ENCODE peak calls at places on chromosomes 6 and 20, in eight cellular contexts. One of them, this sample, is unnamed.
A peak's percentile ranks its signal among the peaks of the same experiment; 100 is the strongest.

GRCh38 chr20:39269493-39270217 is 307.5 kb downstream of the DHX35 start:
- DNase-seq in PC-3: no peak
- DNase-seq in heart right ventricle: no peak
- DNase-seq in dorsolateral prefrontal cortex: no peak
- DNase-seq in suprapubic skin: no peak
- DNase-seq in esophagus squamous epithelium: no peak
- DNase-seq in CD8-positive, alpha-beta T cell: no peak
- DNase-seq in cardiac muscle cell: no peak
- DNase-seq in this sample: no peak

GRCh38 chr6:107576852-107577251 is 86.9 kb downstream of the SOBP start:
- DNase-seq in PC-3: peak; percentile 13
- DNase-seq in heart right ventricle: no peak
- DNase-seq in dorsolateral prefrontal cortex: no peak
- DNase-seq in suprapubic skin: no peak
- DNase-seq in esophagus squamous epithelium: no peak
- DNase-seq in CD8-positive, alpha-beta T cell: no peak
- DNase-seq in cardiac muscle cell: no peak
- DNase-seq in this sample: no peak

GRCh38 chr6:137927777-137928218 is 60.7 kb downstream of the TNFAIP3 start:
- DNase-seq in PC-3: no peak
- DNase-seq in heart right ventricle: no peak
- DNase-seq in dorsolateral prefrontal cortex: no peak
- DNase-seq in suprapubic skin: no peak
- DNase-seq in esophagus squamous epithelium: no peak
- DNase-seq in CD8-positive, alpha-beta T cell: peak; percentile 49
- DNase-seq in cardiac muscle cell: no peak
- DNase-seq in this sample: peak; percentile 73

GRCh38 chr6:106026748-106027147 is 59.4 kb upstream of the PRDM1 start:
- DNase-seq in PC-3: no peak
- DNase-seq in heart right ventricle: no peak
- DNase-seq in dorsolateral prefrontal cortex: no peak
- DNase-seq in suprapubic skin: no peak
- DNase-seq in esophagus squamous epithelium: no peak
- DNase-seq in CD8-positive, alpha-beta T cell: no peak
- DNase-seq in cardiac muscle cell: no peak
- DNase-seq in this sample: no peak

GRCh38 chr20:36461600-36462439 is 79.5 kb upstream of the MYL9 start:
- DNase-seq in PC-3: peak; percentile 38
- DNase-seq in heart right ventricle: peak; percentile 74
- DNase-seq in dorsolateral prefrontal cortex: peak; percentile 61
- DNase-seq in suprapubic skin: peak; percentile 84
- DNase-seq in esophagus squamous epithelium: no peak
- DNase-seq in CD8-positive, alpha-beta T cell: peak; percentile 13
- DNase-seq in cardiac muscle cell: peak; percentile 62
- DNase-seq in this sample: peak; percentile 13

GRCh38 chr6:84172080-84172479 is 55.4 kb downstream of the CEP162 start:
- DNase-seq in PC-3: no peak
- DNase-seq in heart right ventricle: no peak
- DNase-seq in dorsolateral prefrontal cortex: no peak
- DNase-seq in suprapubic skin: no peak
- DNase-seq in esophagus squamous epithelium: no peak
- DNase-seq in CD8-positive, alpha-beta T cell: no peak
- DNase-seq in cardiac muscle cell: no peak
- DNase-seq in this sample: no peak

GRCh38 chr6:12343440-12344162 is 53.4 kb downstream of the EDN1 start:
- DNase-seq in PC-3: peak; percentile 34
- DNase-seq in heart right ventricle: no peak
- DNase-seq in dorsolateral prefrontal cortex: no peak
- DNase-seq in suprapubic skin: no peak
- DNase-seq in esophagus squamous epithelium: no peak
- DNase-seq in CD8-positive, alpha-beta T cell: no peak
- DNase-seq in cardiac muscle cell: no peak
- DNase-seq in this sample: no peak

GRCh38 chr6:31010393-31011060 is at the start of gene MUC22:
- DNase-seq in PC-3: peak; percentile 66
- DNase-seq in heart right ventricle: no peak
- DNase-seq in dorsolateral prefrontal cortex: no peak
- DNase-seq in suprapubic skin: peak; percentile 21
- DNase-seq in esophagus squamous epithelium: no peak
- DNase-seq in CD8-positive, alpha-beta T cell: no peak
- DNase-seq in cardiac muscle cell: no peak
- DNase-seq in this sample: no peak

GRCh38 chr6:47633141-47633540 is 65.2 kb upstream of the ADGRF4 start:
- DNase-seq in PC-3: peak; percentile 41
- DNase-seq in heart right ventricle: no peak
- DNase-seq in dorsolateral prefrontal cortex: no peak
- DNase-seq in suprapubic skin: no peak
- DNase-seq in esophagus squamous epithelium: no peak
- DNase-seq in CD8-positive, alpha-beta T cell: no peak
- DNase-seq in cardiac muscle cell: peak; percentile 29
- DNase-seq in this sample: no peak

GRCh38 chr6:168087436-168088160 is 8.6 kb upstream of the FRMD1 start:
- DNase-seq in PC-3: no peak
- DNase-seq in heart right ventricle: no peak
- DNase-seq in dorsolateral prefrontal cortex: no peak
- DNase-seq in suprapubic skin: no peak
- DNase-seq in esophagus squamous epithelium: no peak
- DNase-seq in CD8-positive, alpha-beta T cell: no peak
- DNase-seq in cardiac muscle cell: no peak
- DNase-seq in this sample: no peak

GRCh38 chr6:98834060-98835031 is at the start of gene POU3F2:
- DNase-seq in PC-3: peak; percentile 61
- DNase-seq in heart right ventricle: peak; percentile 63
- DNase-seq in dorsolateral prefrontal cortex: peak; percentile 91
- DNase-seq in suprapubic skin: peak; percentile 72
- DNase-seq in esophagus squamous epithelium: no peak
- DNase-seq in CD8-positive, alpha-beta T cell: no peak
- DNase-seq in cardiac muscle cell: peak; percentile 97
- DNase-seq in this sample: peak; percentile 45

GRCh38 chr6:98828991-98829411 is 5.4 kb upstream of the POU3F2 start:
- DNase-seq in PC-3: no peak
- DNase-seq in heart right ventricle: no peak
- DNase-seq in dorsolateral prefrontal cortex: no peak
- DNase-seq in suprapubic skin: no peak
- DNase-seq in esophagus squamous epithelium: no peak
- DNase-seq in CD8-positive, alpha-beta T cell: no peak
- DNase-seq in cardiac muscle cell: no peak
- DNase-seq in this sample: no peak

GRCh38 chr6:98833101-98834059 is 994 bp upstream of the POU3F2 start:
- DNase-seq in PC-3: peak; percentile 10
- DNase-seq in heart right ventricle: peak; percentile 28
- DNase-seq in dorsolateral prefrontal cortex: peak; percentile 80
- DNase-seq in suprapubic skin: no peak
- DNase-seq in esophagus squamous epithelium: no peak
- DNase-seq in CD8-positive, alpha-beta T cell: no peak
- DNase-seq in cardiac muscle cell: peak; percentile 76
- DNase-seq in this sample: no peak

GRCh38 chr6:98832282-98833100 is 1.9 kb upstream of the POU3F2 start:
- DNase-seq in PC-3: peak; percentile 32
- DNase-seq in heart right ventricle: no peak
- DNase-seq in dorsolateral prefrontal cortex: peak; percentile 83
- DNase-seq in suprapubic skin: no peak
- DNase-seq in esophagus squamous epithelium: no peak
- DNase-seq in CD8-positive, alpha-beta T cell: no peak
- DNase-seq in cardiac muscle cell: peak; percentile 27
- DNase-seq in this sample: no peak

GRCh38 chr6:98831057-98832031 is 3.0 kb upstream of the POU3F2 start:
- DNase-seq in PC-3: no peak
- DNase-seq in heart right ventricle: no peak
- DNase-seq in dorsolateral prefrontal cortex: peak; percentile 55
- DNase-seq in suprapubic skin: no peak
- DNase-seq in esophagus squamous epithelium: no peak
- DNase-seq in CD8-positive, alpha-beta T cell: no peak
- DNase-seq in cardiac muscle cell: peak; percentile 20
- DNase-seq in this sample: no peak
- H3K27me3 ChIP-seq in PC-3: peaks cover 91% of the 10 kb centered on the region
- H3K27me3 ChIP-seq in heart right ventricle: peaks cover 100% of the 10 kb centered on the region
- H3K27me3 ChIP-seq in dorsolateral prefrontal cortex: no peaks in the 10 kb centered on the region
- H3K27me3 ChIP-seq in suprapubic skin: peaks cover 96% of the 10 kb centered on the region
- H3K27me3 ChIP-seq in esophagus squamous epithelium: peaks cover 72% of the 10 kb centered on the region
- H3K27me3 ChIP-seq in CD8-positive, alpha-beta T cell: peaks cover 49% of the 10 kb centered on the region
- H3K27me3 ChIP-seq in cardiac muscle cell: peaks cover 92% of the 10 kb centered on the region
- H3K27me3 ChIP-seq in this sample: peaks cover 78% of the 10 kb centered on the region

GRCh38 chr20:62723351-62723750 is 14.7 kb downstream of the NTSR1 start:
- DNase-seq in PC-3: peak; percentile 35
- DNase-seq in heart right ventricle: no peak
- DNase-seq in dorsolateral prefrontal cortex: no peak
- DNase-seq in suprapubic skin: no peak
- DNase-seq in esophagus squamous epithelium: no peak
- DNase-seq in CD8-positive, alpha-beta T cell: no peak
- DNase-seq in cardiac muscle cell: no peak
- DNase-seq in this sample: no peak

GRCh38 chr20:62721511-62722197 is 13.0 kb downstream of the NTSR1 start:
- DNase-seq in PC-3: no peak
- DNase-seq in heart right ventricle: no peak
- DNase-seq in dorsolateral prefrontal cortex: no peak
- DNase-seq in suprapubic skin: no peak
- DNase-seq in esophagus squamous epithelium: no peak
- DNase-seq in CD8-positive, alpha-beta T cell: no peak
- DNase-seq in cardiac muscle cell: no peak
- DNase-seq in this sample: no peak

GRCh38 chr20:62724692-62725595 is 16.3 kb downstream of the NTSR1 start:
- DNase-seq in PC-3: no peak
- DNase-seq in heart right ventricle: no peak
- DNase-seq in dorsolateral prefrontal cortex: peak; percentile 24
- DNase-seq in suprapubic skin: no peak
- DNase-seq in esophagus squamous epithelium: no peak
- DNase-seq in CD8-positive, alpha-beta T cell: no peak
- DNase-seq in cardiac muscle cell: no peak
- DNase-seq in this sample: no peak

GRCh38 chr20:62723768-62724420 is 15.3 kb downstream of the NTSR1 start:
- DNase-seq in PC-3: no peak
- DNase-seq in heart right ventricle: no peak
- DNase-seq in dorsolateral prefrontal cortex: peak; percentile 28
- DNase-seq in suprapubic skin: no peak
- DNase-seq in esophagus squamous epithelium: no peak
- DNase-seq in CD8-positive, alpha-beta T cell: no peak
- DNase-seq in cardiac muscle cell: no peak
- DNase-seq in this sample: no peak

GRCh38 chr20:62722627-62723026 is 14.0 kb downstream of the NTSR1 start:
- DNase-seq in PC-3: no peak
- DNase-seq in heart right ventricle: no peak
- DNase-seq in dorsolateral prefrontal cortex: no peak
- DNase-seq in suprapubic skin: no peak
- DNase-seq in esophagus squamous epithelium: no peak
- DNase-seq in CD8-positive, alpha-beta T cell: no peak
- DNase-seq in cardiac muscle cell: no peak
- DNase-seq in this sample: no peak
- H3K27me3 ChIP-seq in PC-3: no peaks in the 10 kb centered on the region
- H3K27me3 ChIP-seq in heart right ventricle: peaks cover 25% of the 10 kb centered on the region
- H3K27me3 ChIP-seq in dorsolateral prefrontal cortex: no peaks in the 10 kb centered on the region
- H3K27me3 ChIP-seq in suprapubic skin: peaks cover 83% of the 10 kb centered on the region
- H3K27me3 ChIP-seq in esophagus squamous epithelium: no peaks in the 10 kb centered on the region
- H3K27me3 ChIP-seq in CD8-positive, alpha-beta T cell: no peaks in the 10 kb centered on the region
- H3K27me3 ChIP-seq in cardiac muscle cell: no peaks in the 10 kb centered on the region
- H3K27me3 ChIP-seq in this sample: no peaks in the 10 kb centered on the region

DNA sequence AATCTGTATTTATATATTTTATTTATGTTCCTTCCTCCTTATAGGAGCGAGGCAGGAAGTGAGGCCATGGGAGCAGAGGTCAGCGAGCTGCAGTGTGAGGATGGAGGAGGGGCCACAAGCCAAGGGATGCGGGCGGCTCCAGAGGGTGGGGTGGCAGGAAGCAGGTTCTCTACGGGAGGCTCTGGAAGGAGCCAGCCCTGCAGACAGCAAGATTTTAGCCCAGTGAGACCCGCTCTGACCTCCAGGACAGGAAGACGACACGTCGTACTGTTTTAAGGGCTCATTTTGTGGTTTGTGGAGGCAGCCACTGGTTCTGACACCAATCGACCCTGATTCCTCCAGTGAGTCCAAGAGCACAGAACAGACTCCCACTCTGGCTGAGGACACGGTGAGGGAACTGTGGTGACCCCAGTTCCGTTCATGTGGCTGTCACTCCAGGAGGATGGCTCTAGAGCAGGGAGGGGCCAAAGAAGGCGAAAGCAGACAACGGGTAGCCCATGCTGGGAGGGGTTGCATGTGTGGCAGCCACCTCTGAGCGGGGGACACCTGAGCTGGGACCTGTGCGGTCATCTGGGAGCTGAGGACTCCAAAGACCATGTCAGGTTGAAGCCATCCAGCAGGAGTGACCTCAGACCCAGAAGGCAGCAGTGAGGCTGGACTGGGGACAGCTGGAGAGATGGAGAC is 100.1 kb upstream of the BHLHE23 start:
- DNase-seq in PC-3: no peak
- DNase-seq in heart right ventricle: peak; percentile 3
- DNase-seq in dorsolateral prefrontal cortex: no peak
- DNase-seq in suprapubic skin: no peak
- DNase-seq in esophagus squamous epithelium: no peak
- DNase-seq in CD8-positive, alpha-beta T cell: no peak
- DNase-seq in cardiac muscle cell: no peak
- DNase-seq in this sample: no peak
- H3K27me3 ChIP-seq in PC-3: peaks cover 20% of the 10 kb centered on the region
- H3K27me3 ChIP-seq in heart right ventricle: peaks cover 9% of the 10 kb centered on the region
- H3K27me3 ChIP-seq in dorsolateral prefrontal cortex: no peaks in the 10 kb centered on the region
- H3K27me3 ChIP-seq in suprapubic skin: peaks cover 6% of the 10 kb centered on the region
- H3K27me3 ChIP-seq in esophagus squamous epithelium: no peaks in the 10 kb centered on the region
- H3K27me3 ChIP-seq in CD8-positive, alpha-beta T cell: no peaks in the 10 kb centered on the region
- H3K27me3 ChIP-seq in cardiac muscle cell: peaks cover 31% of the 10 kb centered on the region
- H3K27me3 ChIP-seq in this sample: no peaks in the 10 kb centered on the region

GRCh38 chr20:25145131-25145530 is 50.4 kb upstream of the ENTPD6 start:
- DNase-seq in PC-3: no peak
- DNase-seq in heart right ventricle: peak; percentile 34
- DNase-seq in dorsolateral prefrontal cortex: peak; percentile 66
- DNase-seq in suprapubic skin: no peak
- DNase-seq in esophagus squamous epithelium: no peak
- DNase-seq in CD8-positive, alpha-beta T cell: no peak
- DNase-seq in cardiac muscle cell: no peak
- DNase-seq in this sample: no peak
- H3K27me3 ChIP-seq in PC-3: no peaks in the 10 kb centered on the region
- H3K27me3 ChIP-seq in heart right ventricle: peaks cover 33% of the 10 kb centered on the region
- H3K27me3 ChIP-seq in dorsolateral prefrontal cortex: no peaks in the 10 kb centered on the region
- H3K27me3 ChIP-seq in suprapubic skin: peaks cover 26% of the 10 kb centered on the region
- H3K27me3 ChIP-seq in esophagus squamous epithelium: no peaks in the 10 kb centered on the region
- H3K27me3 ChIP-seq in CD8-positive, alpha-beta T cell: no peaks in the 10 kb centered on the region
- H3K27me3 ChIP-seq in cardiac muscle cell: peaks cover 49% of the 10 kb centered on the region
- H3K27me3 ChIP-seq in this sample: no peaks in the 10 kb centered on the region

DNA sequence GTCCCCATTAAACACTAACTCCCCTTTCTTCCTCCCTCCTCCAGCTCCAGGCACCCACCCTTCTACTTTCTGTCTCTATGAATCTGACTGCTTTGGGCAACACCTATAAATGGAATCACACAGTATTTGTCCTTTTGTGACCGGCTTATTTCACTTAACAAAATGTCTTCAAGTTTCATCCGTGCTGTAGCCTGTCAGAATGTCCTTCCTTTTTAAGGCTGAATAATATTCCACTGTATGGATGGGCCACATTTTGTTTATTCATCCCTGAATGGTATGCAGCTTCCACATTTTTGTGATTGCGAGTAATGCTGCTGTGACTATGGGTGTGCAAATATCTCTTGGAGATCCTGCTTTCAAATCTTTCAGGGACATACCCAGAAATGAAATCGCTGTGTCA is 28.4 kb downstream of the BMP7 start:
- DNase-seq in PC-3: no peak
- DNase-seq in heart right ventricle: no peak
- DNase-seq in dorsolateral prefrontal cortex: no peak
- DNase-seq in suprapubic skin: no peak
- DNase-seq in esophagus squamous epithelium: no peak
- DNase-seq in CD8-positive, alpha-beta T cell: no peak
- DNase-seq in cardiac muscle cell: no peak
- DNase-seq in this sample: no peak
- H3K27me3 ChIP-seq in PC-3: peaks cover 80% of the 10 kb centered on the region
- H3K27me3 ChIP-seq in heart right ventricle: peaks cover 6% of the 10 kb centered on the region
- H3K27me3 ChIP-seq in dorsolateral prefrontal cortex: no peaks in the 10 kb centered on the region
- H3K27me3 ChIP-seq in suprapubic skin: peaks cover 11% of the 10 kb centered on the region
- H3K27me3 ChIP-seq in esophagus squamous epithelium: no peaks in the 10 kb centered on the region
- H3K27me3 ChIP-seq in CD8-positive, alpha-beta T cell: no peaks in the 10 kb centered on the region
- H3K27me3 ChIP-seq in cardiac muscle cell: no peaks in the 10 kb centered on the region
- H3K27me3 ChIP-seq in this sample: peaks cover 4% of the 10 kb centered on the region

This sample was measured in effector memory CD4-positive, alpha-beta T cell.